ENCODE peak calls at places on chromosomes 12 and 14, in eight cellular contexts. J is epithelial cell of esophagus, T is foreskin fibroblast, E is choroid plexus epithelial cell, W is cardiac fibroblast, M is AG10803, R is tibial nerve, H is astrocyte of the spinal cord. P is an unnamed sample.
A peak's percentile ranks its signal among the peaks of the same experiment; 100 is the strongest.

GRCh38 chr12:80442426-80443222 is 1.4 kb upstream of the PTPRQ start:
- DNase-seq in T (no peak), H (peak; percentile 38), W (peak; percentile 66), J (peak; percentile 76), E (peak; percentile 78), M (no peak), R (no peak), P (no peak)

GRCh38 chr12:75863475-75863874 is 168.1 kb downstream of the PHLDA1 start:
- DNase-seq in R (no peak), W (no peak), J (peak; percentile 70), H (no peak), M (no peak), T (no peak), E (no peak), P (no peak)

GRCh38 chr12:115572440-115572839 is 705.1 kb downstream of the MED13L start:
- DNase-seq in M (peak; percentile 21), T (no peak), H (no peak), E (peak; percentile 51), R (no peak), W (peak; percentile 3), J (no peak), P (no peak)

GRCh38 chr14:64688801-64689200 is 15.4 kb upstream of the PLEKHG3 start:
- DNase-seq in R (no peak), H (no peak), J (no peak), E (no peak), T (no peak), M (no peak), W (no peak), P (no peak)

GRCh38 chr12:111202237-111202592 is 166.7 kb downstream of the PHETA1 start:
- DNase-seq in R (no peak), T (no peak), M (no peak), E (no peak), J (no peak), W (no peak), H (no peak), P (no peak)

GRCh38 chr12:67827820-67828383 is 161.3 kb upstream of the IFNG-AS1 start:
- DNase-seq in R (peak; percentile 33), W (peak; percentile 82), M (peak; percentile 91), E (peak; percentile 96), T (peak; percentile 92), H (peak; percentile 97), J (peak; percentile 97), P (no peak)

GRCh38 chr12:77153706-77154105 is 88.3 kb upstream of the E2F7 start:
- DNase-seq in E (no peak), J (peak; percentile 4), R (no peak), M (peak; percentile 56), H (no peak), W (peak; percentile 11), T (peak; percentile 33), P (no peak)

GRCh38 chr12:47105914-47106674 is 26.3 kb upstream of the AMIGO2 start:
- DNase-seq in M (no peak), W (no peak), R (no peak), E (no peak), J (no peak), T (no peak), H (no peak), P (no peak)

GRCh38 chr14:78448483-78449094 is 278.4 kb downstream of the NRXN3 start:
- DNase-seq in R (peak; percentile 12), M (peak; percentile 17), H (peak; percentile 5), T (peak; percentile 0), E (peak; percentile 38), W (peak; percentile 10), J (peak; percentile 32), P (no peak)

GRCh38 chr14:95157987-95158712 is 821 bp upstream of the DICER1 start:
- DNase-seq in T (no peak), R (no peak), W (no peak), M (no peak), E (no peak), J (no peak), H (no peak), P (peak; percentile 90)

GRCh38 chr14:50303744-50304471 is 8.1 kb downstream of the L2HGDH start:
- DNase-seq in M (peak; percentile 48), W (peak; percentile 79), J (peak; percentile 72), E (peak; percentile 49), H (no peak), R (no peak), T (no peak), P (no peak)

GRCh38 chr14:104196461-104197180 is 58.2 kb downstream of the KIF26A start:
- DNase-seq in W (no peak), E (no peak), H (no peak), M (no peak), J (no peak), R (no peak), T (no peak), P (no peak)

GRCh38 chr12:14993537-14994266 is 20.9 kb downstream of the PDE6H start:
- DNase-seq in E (peak; percentile 72), T (peak; percentile 47), H (peak; percentile 36), J (no peak), R (no peak), M (peak; percentile 54), W (peak; percentile 63), P (no peak)

GRCh38 chr14:92253381-92253894 is 69.5 kb upstream of the SLC24A4 start:
- DNase-seq in J (no peak), T (no peak), M (no peak), R (no peak), H (no peak), W (no peak), E (peak; percentile 28), P (no peak)

GRCh38 chr12:92070054-92070863 is 75.4 kb downstream of the BTG1 start:
- DNase-seq in E (no peak), J (no peak), T (no peak), R (no peak), M (no peak), W (no peak), H (no peak), P (no peak)

GRCh38 chr14:56552615-56553014 is 27.0 kb upstream of the TMEM260 start:
- DNase-seq in E (no peak), M (no peak), H (no peak), R (no peak), W (no peak), J (no peak), T (no peak), P (no peak)

GRCh38 chr14:56561586-56561985 is 18.0 kb upstream of the TMEM260 start:
- DNase-seq in E (no peak), R (no peak), W (no peak), H (no peak), M (peak; percentile 75), J (no peak), T (peak; percentile 15), P (no peak)

GRCh38 chr14:56554301-56554700 is 25.3 kb upstream of the TMEM260 start:
- DNase-seq in W (no peak), J (no peak), T (no peak), H (no peak), M (no peak), R (no peak), E (no peak), P (no peak)

DNA sequence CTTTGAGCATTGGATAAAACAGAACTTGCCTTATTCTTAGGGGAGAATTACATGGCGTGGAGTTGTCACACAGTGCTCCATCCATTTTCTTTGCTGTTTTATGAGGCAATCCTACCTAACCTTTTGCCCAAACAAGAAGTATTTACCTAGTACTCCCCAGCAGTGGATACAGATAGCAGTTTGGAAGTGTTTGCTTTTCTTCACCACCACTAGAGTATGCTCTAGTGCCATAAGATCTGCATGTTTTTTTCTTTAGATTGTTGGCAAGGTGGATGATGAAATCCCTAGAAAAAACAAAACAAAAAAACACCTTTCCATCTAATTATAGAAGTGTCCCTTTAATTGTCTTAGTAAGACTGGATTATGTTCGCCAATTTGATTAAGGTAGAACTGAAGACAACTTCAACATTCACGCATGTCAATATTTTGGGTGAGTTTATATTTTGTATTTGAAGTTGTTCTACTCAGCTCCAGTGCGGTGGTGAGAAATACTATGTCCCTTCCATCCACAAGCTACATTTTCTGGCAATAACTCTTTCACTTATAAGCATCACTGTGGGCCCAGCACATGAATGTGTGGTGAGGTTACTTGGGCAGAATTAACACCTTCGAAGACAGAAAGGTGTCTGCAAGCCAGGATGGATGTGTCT is 23.6 kb upstream of the TMEM260 start:
- DNase-seq in T (peak; percentile 10), H (peak; percentile 51), E (peak; percentile 78), W (peak; percentile 60), R (no peak), M (peak; percentile 41), J (peak; percentile 65), P (no peak)
- TF ChIP-seq CTCF in T (peak; percentile 53), H (peak; percentile 68), E (peak; percentile 77), W (peak; percentile 66), R (no peak), M (peak; percentile 61), J (peak; percentile 83), P (peak; percentile 11)

DNA sequence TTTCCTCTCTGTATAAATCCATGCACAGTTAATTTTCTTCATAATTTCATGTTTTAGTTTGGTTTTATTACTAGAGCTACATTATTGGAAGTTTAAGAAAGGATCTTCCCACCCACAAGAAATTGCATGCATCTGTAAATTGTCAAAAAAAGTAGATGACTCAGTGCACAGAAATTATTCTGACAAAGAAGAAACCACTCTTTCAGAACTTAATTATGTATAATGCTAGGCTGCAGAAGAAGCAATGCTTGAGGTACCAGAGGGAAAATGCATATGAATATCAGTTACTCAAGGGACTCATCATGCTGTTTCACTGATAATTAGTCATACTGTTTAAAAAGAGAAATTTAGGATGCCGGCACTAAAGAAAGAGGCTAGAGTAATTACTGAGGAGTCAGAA is 147.0 kb downstream of the SLC16A7 start:
- DNase-seq in J (no peak), E (peak; percentile 33), R (no peak), T (peak; percentile 62), M (peak; percentile 69), H (peak; percentile 22), W (peak; percentile 23), P (no peak)
- H3K4me3 ChIP-seq in J (no peak overlapping the region), E (no peak overlapping the region), R (no peak overlapping the region), T (no peak overlapping the region), M (no peak overlapping the region), H (no peak overlapping the region), W (no peak overlapping the region), P (no peak overlapping the region)

DNA sequence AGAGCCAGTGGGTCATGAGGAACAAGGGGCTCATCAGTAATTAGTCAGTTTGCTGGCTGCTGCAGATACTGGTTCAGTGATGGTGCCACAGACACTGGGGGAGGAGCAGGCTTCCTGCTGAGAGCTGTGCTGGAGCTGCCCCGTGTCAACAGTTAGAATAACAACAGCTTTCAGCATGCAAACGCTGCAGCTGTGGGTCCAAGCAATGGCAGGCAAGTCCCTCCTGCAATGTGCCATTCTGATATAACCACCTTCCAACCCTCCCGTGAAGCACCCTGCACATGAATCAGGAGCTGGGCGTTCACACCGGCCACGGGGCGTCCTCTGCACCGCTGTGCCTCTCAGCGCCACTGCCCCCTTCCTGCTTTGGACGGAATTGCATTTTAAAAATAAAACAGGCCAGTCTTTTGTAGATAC is 258.4 kb upstream of the SFSWAP start:
- DNase-seq in W (no peak), J (no peak), T (no peak), E (no peak), H (no peak), R (no peak), M (no peak), P (peak; percentile 51)
- TF ChIP-seq CTCF in W (no peak), J (no peak), T (no peak), E (peak; percentile 9), H (no peak), R (peak; percentile 5), M (no peak), P (peak; percentile 9)

GRCh38 chr14:59305231-59305630 is 116.8 kb downstream of the DAAM1 start:
- DNase-seq in H (peak; percentile 69), J (no peak), M (peak; percentile 86), W (no peak), T (peak; percentile 50), R (no peak), E (no peak), P (no peak)
- H3K4me3 ChIP-seq in H (no peak overlapping the region), J (no peak overlapping the region), M (no peak overlapping the region), W (no peak overlapping the region), T (no peak overlapping the region), R (no peak overlapping the region), E (no peak overlapping the region), P (no peak overlapping the region)